ENCODE peak calls at places on chromosome X, in nine cellular contexts. J is K562, E is A549, A is HepG2, O is HCT116, U is GM23338, D is SK-N-SH, V is Panc1, B is GM12878. W is an unnamed sample.

GRCh38 chrX:135513140-135513535 is 7.3 kb upstream of the INTS6L start:
- DNase-seq in J (no peak), E (no peak), A (no peak), O (no peak), U (no peak), D (no peak), V (no peak), B (no peak), W (peak)

GRCh38 chrX:72569786-72570185 is 2.9 kb downstream of the HDAC8 start:
- DNase-seq in J (no peak), E (no peak), A (no peak), O (no peak), U (no peak), D (no peak), V (no peak), B (no peak), W (no peak)

GRCh38 chrX:112863850-112864249 is 23.2 kb upstream of the AMOT start:
- DNase-seq in J (no peak), E (no peak), A (no peak), O (no peak), U (no peak), D (no peak), V (no peak), B (no peak), W (no peak)

GRCh38 chrX:19303216-19303880 is 40.4 kb upstream of the PDHA1 start:
- DNase-seq in J (no peak), E (peak), A (no peak), O (no peak), U (no peak), D (no peak), V (no peak), B (no peak), W (no peak)

GRCh38 chrX:115311666-115312065 is 22.2 kb downstream of the LUZP4 start:
- DNase-seq in J (no peak), E (no peak), A (no peak), O (no peak), U (peak), D (peak), V (no peak), B (no peak), W (no peak)

GRCh38 chrX:149962859-149963757 is 24.8 kb upstream of the EOLA2 start:
- DNase-seq in J (peak), E (peak), A (peak), O (peak), U (peak), D (peak), V (peak), B (peak), W (peak)

GRCh38 chrX:78092296-78092695 is 11.8 kb upstream of the PGK1 start:
- DNase-seq in J (peak), E (no peak), A (peak), O (peak), U (peak), D (no peak), V (no peak), B (peak), W (no peak)

GRCh38 chrX:70482300-70482699 is 37.7 kb downstream of the DLG3 start:
- DNase-seq in J (no peak), E (no peak), A (no peak), O (no peak), U (no peak), D (no peak), V (no peak), B (no peak), W (no peak)

GRCh38 chrX:41275661-41276609 is 58.0 kb upstream of the DDX3X start:
- DNase-seq in J (peak), E (peak), A (peak), O (no peak), U (peak), D (peak), V (no peak), B (no peak), W (no peak)

GRCh38 chrX:2928127-2928582 is 984 bp downstream of the ARSD start:
- DNase-seq in J (no peak), E (peak), A (peak), O (no peak), U (peak), D (peak), V (no peak), B (no peak), W (peak)

GRCh38 chrX:11672213-11672612 is 6.5 kb upstream of the ARHGAP6 start:
- DNase-seq in J (no peak), E (no peak), A (no peak), O (no peak), U (no peak), D (no peak), V (no peak), B (no peak), W (no peak)

GRCh38 chrX:133923113-133923512 is 62.3 kb downstream of the GPC3 start:
- DNase-seq in J (no peak), E (no peak), A (no peak), O (no peak), U (no peak), D (no peak), V (no peak), B (no peak), W (no peak)

GRCh38 chrX:14864626-14865025 is 8.2 kb downstream of the FANCB start:
- DNase-seq in J (no peak), E (no peak), A (no peak), O (no peak), U (no peak), D (no peak), V (no peak), B (no peak), W (no peak)

GRCh38 chrX:14865201-14865600 is 7.7 kb downstream of the FANCB start:
- DNase-seq in J (no peak), E (no peak), A (no peak), O (no peak), U (no peak), D (no peak), V (no peak), B (no peak), W (no peak)
- TF ChIP-seq REST in J (no peak), E (no peak), A (no peak), O (no peak), U (no peak), D (no peak), V (no peak), B (no peak), W (no peak)

GRCh38 chrX:17597836-17598434 is 139.4 kb upstream of the SCML1 start:
- DNase-seq in J (no peak), E (no peak), A (no peak), O (no peak), U (no peak), D (peak), V (no peak), B (no peak), W (no peak)
- TF ChIP-seq REST in J (no peak), E (no peak), A (no peak), O (no peak), U (no peak), D (no peak), V (no peak), B (no peak), W (no peak)

GRCh38 chrX:22366866-22367265 is 94.2 kb downstream of the CBLL2 start:
- DNase-seq in J (no peak), E (no peak), A (no peak), O (no peak), U (no peak), D (no peak), V (no peak), B (no peak), W (no peak)

GRCh38 chrX:22366166-22366702 is 93.5 kb downstream of the CBLL2 start:
- DNase-seq in J (no peak), E (no peak), A (no peak), O (no peak), U (no peak), D (no peak), V (no peak), B (no peak), W (no peak)

GRCh38 chrX:22360129-22360528 is 87.4 kb downstream of the CBLL2 start:
- DNase-seq in J (no peak), E (no peak), A (no peak), O (no peak), U (no peak), D (no peak), V (no peak), B (no peak), W (no peak)

GRCh38 chrX:22365460-22365859 is 92.7 kb downstream of the CBLL2 start:
- DNase-seq in J (no peak), E (no peak), A (no peak), O (peak), U (no peak), D (no peak), V (peak), B (no peak), W (no peak)
- TF ChIP-seq REST in J (no peak), E (no peak), A (no peak), O (no peak), U (no peak), D (no peak), V (no peak), B (no peak), W (no peak)

GRCh38 chrX:10028283-10029104 is 61.3 kb downstream of the CLDN34 start:
- DNase-seq in J (no peak), E (no peak), A (no peak), O (no peak), U (no peak), D (no peak), V (no peak), B (no peak), W (no peak)
- TF ChIP-seq REST in J (no peak), E (no peak), A (no peak), O (no peak), U (no peak), D (no peak), V (no peak), B (no peak), W (no peak)

W was measured in HL-60.